ENCODE peak calls at places on chromosome 17, in ten cellular contexts. L is NCI-H524; B is ureter; S is ACHN; R is stimulated activated CD4-positive, alpha-beta T cell treated with anti-CD3 and anti-CD28 coated beads, Interleukin-1b, Interleukin-23, amount 100 ng/mL, for 4 hours; T is glutamatergic neuron; G is lung microvascular endothelial cell; K is activated CD4-positive, alpha-beta T cell treated with anti-CD3 and anti-CD28 coated beads for 48 hours; N is NCI-H345; C is GM20000. A is an unnamed sample.

GRCh38 chr17:539048-539447 is 175.6 kb downstream of the VPS53 start:
- DNase-seq in T (no peak), S (no peak), L (no peak), B (no peak), N (no peak), C (no peak), K (no peak), G (no peak), R (no peak), A (peak; percentile 27)

GRCh38 chr17:15999974-16000827 is 577 bp downstream of the TTC19 start:
- DNase-seq in N (peak; percentile 58), C (no peak), T (peak; percentile 73), K (peak; percentile 52), R (no peak), G (peak; percentile 41), S (peak; percentile 49), B (peak; percentile 46), L (peak; percentile 68), A (peak; percentile 18)

GRCh38 chr17:8832711-8833352 is 33.7 kb upstream of the MFSD6L start:
- DNase-seq in K (peak; percentile 68), C (peak; percentile 69), L (peak; percentile 41), S (no peak), G (no peak), B (no peak), R (peak; percentile 36), T (peak; percentile 51), N (no peak), A (peak; percentile 78)

GRCh38 chr17:28471531-28472342 is 1.7 kb upstream of the SLC13A2 start:
- DNase-seq in L (no peak), R (no peak), B (no peak), G (no peak), N (no peak), C (no peak), K (no peak), T (no peak), S (no peak), A (no peak)

GRCh38 chr17:83173997-83174858 is 94.8 kb downstream of the METRNL start:
- DNase-seq in G (no peak), L (no peak), B (peak; percentile 38), C (peak; percentile 84), T (peak; percentile 66), K (no peak), R (no peak), S (no peak), N (peak; percentile 24), A (no peak)

GRCh38 chr17:31877911-31878702 is 19.1 kb upstream of the COPRS start:
- DNase-seq in S (peak; percentile 23), N (no peak), K (peak; percentile 58), B (no peak), G (peak; percentile 67), T (no peak), R (no peak), C (no peak), L (no peak), A (peak; percentile 51)

GRCh38 chr17:39014044-39014794 is 47.0 kb upstream of the FBXO47 start:
- DNase-seq in C (no peak), G (peak; percentile 65), L (no peak), B (no peak), T (no peak), N (no peak), K (no peak), R (no peak), S (peak; percentile 19), A (peak; percentile 47)

GRCh38 chr17:78933959-78934568 is 8.9 kb upstream of the TIMP2 start:
- DNase-seq in C (no peak), R (no peak), L (peak; percentile 98), G (peak; percentile 95), N (peak; percentile 84), B (peak; percentile 94), T (peak; percentile 78), S (peak; percentile 83), K (peak; percentile 14), A (peak; percentile 98)

GRCh38 chr17:46003907-46004748 is 5.1 kb downstream of the STH start:
- DNase-seq in L (no peak), S (no peak), N (peak; percentile 93), C (no peak), R (no peak), B (no peak), K (no peak), G (no peak), T (no peak), A (peak; percentile 64)

GRCh38 chr17:83203472-83204221 is 124.2 kb downstream of the METRNL start:
- DNase-seq in T (peak; percentile 14), S (no peak), L (no peak), B (peak; percentile 42), G (no peak), R (no peak), C (no peak), N (no peak), K (peak; percentile 2), A (peak; percentile 86)

GRCh38 chr17:16442141-16442540 is 26.8 kb downstream of the TRPV2 start:
- DNase-seq in G (no peak), L (no peak), R (no peak), N (no peak), B (no peak), S (no peak), T (no peak), C (no peak), K (no peak), A (peak; percentile 78)

GRCh38 chr17:50834786-50835562 is 412 bp upstream of the WFIKKN2 start:
- DNase-seq in C (no peak), K (no peak), T (no peak), L (no peak), G (no peak), S (no peak), N (no peak), B (no peak), R (no peak), A (peak; percentile 92)

GRCh38 chr17:47192549-47192948 is 3.5 kb upstream of the CDC27 start:
- DNase-seq in R (no peak), C (peak; percentile 23), T (no peak), G (peak; percentile 6), B (no peak), L (peak; percentile 79), N (peak; percentile 72), K (no peak), S (no peak), A (no peak)

GRCh38 chr17:73638556-73638955 is 5.7 kb downstream of the SDK2 start:
- DNase-seq in B (no peak), T (no peak), G (no peak), N (no peak), L (no peak), C (no peak), S (no peak), K (no peak), R (no peak), A (no peak)

GRCh38 chr17:9162275-9162985 is 141.1 kb downstream of the NTN1 start:
- DNase-seq in R (no peak), N (no peak), B (peak; percentile 64), T (peak; percentile 43), S (no peak), K (peak; percentile 11), C (no peak), L (no peak), G (no peak), A (peak; percentile 43)

GRCh38 chr17:52145496-52145895 is 13.0 kb downstream of the CA10 start:
- DNase-seq in C (no peak), G (no peak), K (no peak), B (no peak), R (no peak), L (no peak), N (no peak), T (no peak), S (peak; percentile 58), A (no peak)